ENCODE peak calls at places on chromosomes 2 and 18, in eight cellular contexts. N, L, S, J, H, Q, A and W are unnamed samples.

GRCh38 chr18:48293954-48294893 is 115.0 kb downstream of the ZBTB7C start:
- DNase-seq in N (no peak), L (no peak), J (no peak), Q (no peak), S (no peak), A (peak), H (no peak), W (peak)

GRCh38 chr2:217166241-217166640 is 306.4 kb upstream of the TNP1 start:
- DNase-seq in A (no peak), Q (peak), S (no peak), N (peak), H (peak), L (peak), J (peak), W (peak)

GRCh38 chr2:170950221-170950737 is 21.2 kb downstream of the GORASP2 start:
- DNase-seq in S (no peak), H (no peak), L (no peak), J (no peak), A (no peak), Q (peak), N (no peak), W (no peak)

GRCh38 chr2:173760553-173760952 is 204.6 kb downstream of the SP3 start:
- DNase-seq in H (no peak), L (no peak), N (no peak), Q (no peak), A (no peak), J (no peak), S (no peak), W (no peak)

GRCh38 chr2:102449370-102449974 is 23.6 kb upstream of the SLC9A4 start:
- DNase-seq in A (peak), L (peak), J (peak), S (peak), N (peak), H (peak), Q (no peak), W (peak)

GRCh38 chr2:182522930-182523541 is 96.2 kb upstream of the PDE1A start:
- DNase-seq in A (no peak), H (no peak), J (no peak), S (no peak), N (no peak), Q (no peak), L (no peak), W (no peak)

GRCh38 chr18:54904521-54904920 is 54.7 kb downstream of the CCDC68 start:
- DNase-seq in S (no peak), A (no peak), L (no peak), N (no peak), H (no peak), J (no peak), Q (no peak), W (no peak)

GRCh38 chr2:235149736-235150135 is 197.9 kb downstream of the SH3BP4 start:
- DNase-seq in A (no peak), Q (no peak), L (no peak), J (no peak), S (no peak), H (no peak), N (no peak), W (no peak)

GRCh38 chr2:210663574-210663973 is 107.2 kb downstream of the CPS1 start:
- DNase-seq in J (no peak), N (peak), Q (no peak), H (peak), S (no peak), L (peak), A (no peak), W (peak)

GRCh38 chr2:88018969-88019368 is 2.6 kb upstream of the RNU2-63P start:
- DNase-seq in J (no peak), Q (no peak), A (no peak), H (no peak), L (no peak), N (no peak), S (no peak), W (no peak)
- TF ChIP-seq POLR2A in J (no peak), Q (no peak), A (no peak), H (no peak), L (no peak), N (no peak), S (no peak), W (no peak)

DNA sequence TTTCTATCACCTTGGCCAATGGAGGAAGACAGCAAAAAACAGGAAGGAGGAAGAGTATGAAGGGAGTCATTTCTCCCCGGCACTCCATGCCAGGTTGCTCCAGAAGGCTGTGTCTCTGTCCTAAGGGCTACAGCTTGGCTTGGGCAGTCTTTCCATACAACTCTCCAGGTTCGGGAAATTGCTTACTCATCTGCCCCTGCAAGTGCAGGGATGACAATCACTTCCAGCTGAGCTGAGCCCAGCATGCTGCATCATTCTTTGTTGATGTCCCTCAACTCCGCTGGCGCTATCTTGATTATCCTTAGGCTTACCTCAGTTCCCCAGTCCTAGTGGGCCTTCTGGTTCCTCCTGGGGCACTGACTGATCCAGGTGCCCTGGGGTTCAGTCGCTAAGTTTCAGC is 86.9 kb upstream of the COPS8 start:
- DNase-seq in N (no peak), Q (no peak), A (no peak), H (peak), J (no peak), L (no peak), S (peak), W (no peak)
- TF ChIP-seq MAX in N (no peak), Q (no peak), A (no peak), H (no peak), J (no peak), L (no peak), S (no peak), W (no peak)

GRCh38 chr2:20051518-20052228 is at the start of gene LAPTM4A:
- DNase-seq in S (peak), A (peak), H (peak), Q (peak), J (peak), L (peak), N (peak), W (peak)
- TF ChIP-seq POLR2A in S (peak), A (peak), H (peak), Q (peak), J (peak), L (peak), N (peak), W (peak)

GRCh38 chr2:203484266-203485112 is 50.6 kb downstream of the RAPH1 start:
- DNase-seq in Q (peak), J (no peak), S (no peak), H (peak), A (no peak), N (no peak), L (peak), W (peak)
- TF ChIP-seq MAX in Q (no peak), J (no peak), S (no peak), H (no peak), A (no peak), N (no peak), L (no peak), W (no peak)

GRCh38 chr2:207353836-207354235 is 175.9 kb upstream of the CREB1 start:
- DNase-seq in Q (no peak), A (no peak), J (no peak), L (no peak), H (no peak), N (no peak), S (no peak), W (no peak)

GRCh38 chr2:207356604-207357003 is 173.2 kb upstream of the CREB1 start:
- DNase-seq in S (no peak), H (no peak), L (no peak), J (no peak), N (no peak), Q (no peak), A (no peak), W (no peak)

GRCh38 chr2:207352978-207353377 is 176.8 kb upstream of the CREB1 start:
- DNase-seq in S (no peak), A (no peak), J (no peak), H (no peak), L (no peak), N (no peak), Q (no peak), W (peak)

GRCh38 chr2:207357216-207357615 is 172.5 kb upstream of the CREB1 start:
- DNase-seq in N (no peak), A (no peak), Q (no peak), S (no peak), J (no peak), H (no peak), L (no peak), W (no peak)

DNA sequence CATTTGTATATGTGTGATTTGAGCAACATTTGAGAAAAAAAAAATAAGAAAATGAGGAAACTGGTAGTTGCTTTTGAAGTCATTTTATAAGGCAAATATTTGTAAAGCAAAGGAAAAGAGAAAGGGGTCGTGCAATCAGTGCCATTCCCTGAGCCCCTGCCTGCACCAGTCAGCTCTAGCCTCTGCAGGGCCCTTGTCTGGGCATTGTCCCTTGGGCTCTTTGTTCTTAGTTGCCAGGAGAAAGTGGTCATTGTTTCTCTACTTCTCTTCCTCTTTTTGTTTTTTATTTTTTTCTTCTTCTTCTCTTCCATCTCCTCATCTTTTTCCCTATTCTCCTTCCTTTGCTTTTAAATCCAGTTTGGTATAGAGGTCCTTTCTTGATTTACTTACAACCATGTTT is 175.3 kb upstream of the CREB1 start:
- DNase-seq in J (no peak), N (no peak), S (no peak), Q (no peak), H (no peak), A (no peak), L (no peak), W (no peak)
- TF ChIP-seq POLR2A in J (no peak), N (no peak), S (no peak), Q (no peak), H (no peak), A (no peak), L (no peak), W (no peak)

DNA sequence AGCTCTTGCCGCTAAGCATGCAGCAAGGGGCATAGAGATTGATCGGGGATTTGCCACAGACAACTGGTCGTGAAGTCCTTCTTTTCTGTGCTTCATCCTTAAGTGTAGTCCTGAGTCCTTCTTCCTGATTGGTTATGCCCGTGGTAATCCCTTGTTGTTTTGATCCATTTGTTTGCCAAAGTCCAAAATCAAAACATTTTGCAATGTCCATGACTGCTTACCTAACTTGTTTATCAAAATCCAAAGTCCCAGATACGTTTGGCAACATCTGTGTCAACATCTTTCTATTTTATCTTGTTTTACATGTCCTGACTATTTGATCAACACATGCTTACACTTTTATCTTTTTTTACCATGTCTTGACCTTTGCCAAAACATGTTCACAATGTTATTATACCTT is 229.0 kb upstream of the ZNF804A start:
- DNase-seq in S (no peak), N (no peak), A (no peak), Q (no peak), H (no peak), J (no peak), L (peak), W (no peak)
- TF ChIP-seq MAX in S (no peak), N (no peak), A (no peak), Q (no peak), H (no peak), J (no peak), L (no peak), W (no peak)

GRCh38 chr18:58405107-58405898 is 223.6 kb downstream of the ALPK2 start:
- DNase-seq in S (no peak), A (no peak), Q (no peak), J (no peak), H (no peak), L (no peak), N (no peak), W (no peak)

GRCh38 chr18:58409802-58410445 is 219.0 kb downstream of the ALPK2 start:
- DNase-seq in A (no peak), N (no peak), L (peak), S (no peak), Q (no peak), J (no peak), H (no peak), W (no peak)

GRCh38 chr18:58407649-58408407 is 221.1 kb downstream of the ALPK2 start:
- DNase-seq in J (no peak), S (no peak), N (peak), H (no peak), L (peak), A (no peak), Q (no peak), W (no peak)

GRCh38 chr18:58408665-58409064 is 220.2 kb downstream of the ALPK2 start:
- DNase-seq in H (no peak), Q (no peak), J (no peak), S (no peak), A (no peak), N (no peak), L (peak), W (no peak)

GRCh38 chr18:58407263-58407648 is 221.6 kb downstream of the ALPK2 start:
- DNase-seq in J (no peak), Q (no peak), H (no peak), L (peak), N (no peak), A (no peak), S (no peak), W (no peak)
- TF ChIP-seq POLR2A in J (no peak), Q (no peak), H (no peak), L (no peak), N (no peak), A (no peak), S (no peak), W (no peak)

DNA sequence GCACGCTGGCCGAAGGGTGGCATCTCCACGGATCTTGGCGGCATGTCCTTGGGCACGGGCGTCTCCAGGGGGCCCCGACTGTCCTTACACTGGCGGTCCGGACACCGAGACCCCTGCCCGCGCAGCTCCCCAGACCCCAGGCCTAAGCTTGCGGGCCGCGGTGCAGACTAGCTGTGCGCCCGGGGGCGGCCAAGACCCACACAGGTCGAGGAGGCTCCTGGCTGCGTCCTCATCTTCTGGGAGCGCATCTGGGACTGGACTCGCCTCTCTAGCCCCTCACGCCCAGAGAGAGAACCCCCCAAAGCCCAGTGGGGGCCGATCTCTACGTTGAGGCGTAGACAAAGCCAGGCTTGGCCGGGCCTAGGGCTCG is 468 bp upstream of the TWIST2 start:
- DNase-seq in N (no peak), J (no peak), L (no peak), Q (no peak), H (peak), A (peak), S (no peak), W (no peak)
- TF ChIP-seq MAX in N (no peak), J (no peak), L (no peak), Q (no peak), H (no peak), A (no peak), S (no peak), W (no peak)